ENCODE peak calls at places on chromosomes 16 and 17, in seven cellular contexts. I, Q, V, Z, P, H and U are unnamed samples.

GRCh38 chr16:10828851-10829331 is 10.3 kb upstream of the TVP23A start:
- DNase-seq in I (no peak), Q (no peak), V (peak; percentile 98), Z (no peak), P (peak; percentile 97), H (peak; percentile 97), U (no peak)

GRCh38 chr17:80303824-80304223 is 43.2 kb downstream of the RNF213 start:
- DNase-seq in I (no peak), Q (no peak), V (no peak), Z (no peak), P (no peak), H (no peak), U (no peak)

GRCh38 chr16:70441406-70441990 is 2.6 kb upstream of the ST3GAL2 start:
- DNase-seq in I (no peak), Q (no peak), V (no peak), Z (no peak), P (no peak), H (no peak), U (no peak)

GRCh38 chr17:3894927-3895343 is 2.1 kb upstream of the CAMKK1 start:
- DNase-seq in I (no peak), Q (no peak), V (peak; percentile 78), Z (no peak), P (peak; percentile 37), H (peak; percentile 70), U (no peak)

GRCh38 chr17:35127751-35128514 is 6.5 kb downstream of the FNDC8 start:
- DNase-seq in I (no peak), Q (no peak), V (peak; percentile 19), Z (no peak), P (peak; percentile 94), H (no peak), U (no peak)

GRCh38 chr16:4689864-4690704 is 3.3 kb upstream of the NUDT16L1 start:
- DNase-seq in I (no peak), Q (no peak), V (no peak), Z (no peak), P (no peak), H (no peak), U (no peak)

GRCh38 chr17:2943971-2944370 is 119.4 kb downstream of the OR1D5 start:
- DNase-seq in I (no peak), Q (peak; percentile 20), V (no peak), Z (no peak), P (peak; percentile 74), H (peak; percentile 42), U (no peak)

GRCh38 chr16:86979984-86980553 is 337.1 kb downstream of the C16orf95 start:
- DNase-seq in I (no peak), Q (no peak), V (no peak), Z (no peak), P (no peak), H (no peak), U (no peak)

GRCh38 chr17:69800870-69801269 is 274.2 kb upstream of the KCNJ16 start:
- DNase-seq in I (no peak), Q (no peak), V (no peak), Z (no peak), P (no peak), H (no peak), U (no peak)

GRCh38 chr17:69801368-69801767 is 273.7 kb upstream of the KCNJ16 start:
- DNase-seq in I (no peak), Q (no peak), V (no peak), Z (no peak), P (no peak), H (no peak), U (no peak)

DNA sequence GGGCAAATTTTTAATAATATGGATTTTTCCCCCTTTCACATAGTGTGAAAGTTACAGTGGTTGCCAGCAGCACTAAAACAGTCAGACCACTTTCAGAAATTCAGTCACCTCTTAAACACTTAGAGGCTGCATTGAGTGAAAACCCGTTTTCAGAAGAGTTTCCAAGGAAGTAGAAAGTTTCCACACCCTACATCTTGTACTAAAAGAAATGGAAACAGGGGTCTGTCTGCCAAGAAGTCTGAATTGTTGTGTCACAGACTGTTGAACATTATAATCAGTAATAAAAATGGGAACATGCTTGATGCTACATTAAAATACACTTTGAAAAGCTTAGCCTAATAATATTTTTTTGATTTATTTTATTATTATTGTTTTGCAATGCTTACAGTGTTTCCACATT is 278.9 kb upstream of the KCNJ16 start:
- DNase-seq in I (no peak), Q (no peak), V (no peak), Z (no peak), P (no peak), H (no peak), U (no peak)
- H3K9me3 ChIP-seq in I (no peaks in the 10 kb centered on the region), Q (no peaks in the 10 kb centered on the region), V (no peaks in the 10 kb centered on the region), Z (no peaks in the 10 kb centered on the region), P (no peaks in the 10 kb centered on the region), H (no peaks in the 10 kb centered on the region), U (peaks cover 6% of the 10 kb centered on the region)

DNA sequence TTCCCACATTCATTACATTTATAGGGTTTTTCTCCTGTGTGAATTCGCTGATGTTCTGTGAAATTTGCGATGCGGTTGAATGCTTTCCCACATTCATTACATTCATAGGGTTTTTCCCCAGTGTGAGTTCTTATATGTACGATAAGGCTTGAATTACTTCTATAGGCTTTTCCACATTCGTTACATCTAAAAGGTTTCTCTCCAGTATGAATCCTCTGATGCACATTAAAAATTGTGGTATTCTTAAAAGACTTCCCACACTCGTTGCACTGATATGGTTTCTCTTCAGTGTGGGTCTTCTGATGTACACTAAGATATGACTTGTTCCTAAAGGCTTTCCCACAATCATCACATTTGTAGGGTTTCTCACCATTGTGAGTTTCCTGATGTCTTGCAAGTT is 30.4 kb downstream of the ZNF624 start:
- DNase-seq in I (no peak), Q (no peak), V (no peak), Z (no peak), P (no peak), H (no peak), U (no peak)
- H3K9me3 ChIP-seq in I (peaks cover 99% of the 10 kb centered on the region), Q (peaks cover 25% of the 10 kb centered on the region), V (no peaks in the 10 kb centered on the region), Z (peaks cover 44% of the 10 kb centered on the region), P (peaks cover 7% of the 10 kb centered on the region), H (peaks cover 90% of the 10 kb centered on the region), U (peaks cover 37% of the 10 kb centered on the region)

GRCh38 chr17:77027271-77027670 is 113.5 kb upstream of the SEC14L1 start:
- DNase-seq in I (no peak), Q (no peak), V (no peak), Z (no peak), P (no peak), H (no peak), U (no peak)
- H3K9me3 ChIP-seq in I (peaks cover 19% of the 10 kb centered on the region), Q (no peaks in the 10 kb centered on the region), V (no peaks in the 10 kb centered on the region), Z (no peaks in the 10 kb centered on the region), P (no peaks in the 10 kb centered on the region), H (peaks cover 15% of the 10 kb centered on the region), U (peaks cover 11% of the 10 kb centered on the region)

GRCh38 chr16:3295209-3295608 is 10.0 kb downstream of the TIGD7 start:
- DNase-seq in I (no peak), Q (no peak), V (no peak), Z (no peak), P (no peak), H (no peak), U (no peak)
- H3K9me3 ChIP-seq in I (peaks cover 97% of the 10 kb centered on the region), Q (peaks cover 35% of the 10 kb centered on the region), V (no peaks in the 10 kb centered on the region), Z (peaks cover 19% of the 10 kb centered on the region), P (no peaks in the 10 kb centered on the region), H (peaks cover 91% of the 10 kb centered on the region), U (peaks cover 47% of the 10 kb centered on the region)

GRCh38 chr16:9345889-9346288 is 254.4 kb downstream of the HAPSTR1 start:
- DNase-seq in I (no peak), Q (no peak), V (no peak), Z (no peak), P (no peak), H (no peak), U (no peak)

GRCh38 chr16:9345046-9345445 is 253.6 kb downstream of the HAPSTR1 start:
- DNase-seq in I (no peak), Q (no peak), V (no peak), Z (no peak), P (no peak), H (no peak), U (no peak)

GRCh38 chr16:9351440-9351839 is 260.0 kb downstream of the HAPSTR1 start:
- DNase-seq in I (no peak), Q (no peak), V (peak; percentile 84), Z (no peak), P (no peak), H (no peak), U (no peak)

GRCh38 chr16:9351841-9352434 is 260.5 kb downstream of the HAPSTR1 start:
- DNase-seq in I (no peak), Q (no peak), V (peak; percentile 36), Z (no peak), P (no peak), H (no peak), U (no peak)

DNA sequence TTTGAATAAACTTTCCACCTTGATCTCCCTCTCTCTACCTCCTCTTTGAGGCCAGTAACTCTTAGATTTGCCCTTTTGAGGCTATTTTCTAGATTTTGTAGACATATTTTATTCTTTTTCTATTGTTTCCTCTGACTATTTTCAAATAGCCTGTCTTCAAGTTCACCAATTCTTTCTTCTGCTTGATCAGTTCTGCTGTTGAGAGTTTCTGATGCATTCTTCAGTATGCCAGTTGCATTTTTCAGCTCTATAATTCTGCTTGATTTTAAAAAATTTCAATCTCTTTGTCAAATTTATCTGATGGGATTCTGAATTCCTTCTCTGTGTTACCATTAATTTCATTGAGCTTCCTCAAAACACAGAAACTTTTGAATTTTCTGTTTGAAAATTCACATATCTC is 257.5 kb downstream of the HAPSTR1 start:
- DNase-seq in I (no peak), Q (no peak), V (no peak), Z (no peak), P (no peak), H (no peak), U (no peak)
- H3K9me3 ChIP-seq in I (peaks cover 3% of the 10 kb centered on the region), Q (no peaks in the 10 kb centered on the region), V (no peaks in the 10 kb centered on the region), Z (no peaks in the 10 kb centered on the region), P (no peaks in the 10 kb centered on the region), H (no peaks in the 10 kb centered on the region), U (no peaks in the 10 kb centered on the region)